ENCODE peak calls at places on chromosomes 6 and 20, in four cellular contexts. E is tibial artery, I is AG04450, O is GM23338. V is an unnamed sample.

GRCh38 chr6:167699141-167700036 is 127.3 kb upstream of the AFDN start:
- DNase-seq in E (peak), I (no peak), O (no peak), V (no peak)

GRCh38 chr6:38955876-38956275 is 92.7 kb upstream of the GLP1R start:
- DNase-seq in E (no peak), I (no peak), O (no peak), V (no peak)

GRCh38 chr6:140773276-140773675 is 1359.4 kb upstream of the GJE1 start:
- DNase-seq in E (no peak), I (no peak), O (no peak), V (no peak)

GRCh38 chr6:143187173-143187908 is 126.7 kb downstream of the AIG1 start:
- DNase-seq in E (no peak), I (peak), O (no peak), V (no peak)

GRCh38 chr6:16432075-16433032 is 194.0 kb downstream of the GMPR start:
- DNase-seq in E (peak), I (peak), O (no peak), V (no peak)

GRCh38 chr6:44457606-44458005 is 70.1 kb downstream of the CDC5L start:
- DNase-seq in E (no peak), I (no peak), O (no peak), V (no peak)

GRCh38 chr20:20498081-20498861 is 130.4 kb downstream of the INSM1 start:
- DNase-seq in E (no peak), I (no peak), O (no peak), V (no peak)

GRCh38 chr20:4081396-4081795 is 66.0 kb upstream of the RNF24 start:
- DNase-seq in E (no peak), I (no peak), O (no peak), V (no peak)

GRCh38 chr20:64022671-64023070 is 13.3 kb upstream of the C20orf204 start:
- DNase-seq in E (no peak), I (no peak), O (no peak), V (no peak)

GRCh38 chr20:11431613-11432012 is 486.1 kb upstream of the BTBD3 start:
- DNase-seq in E (no peak), I (no peak), O (no peak), V (no peak)

GRCh38 chr20:32227316-32227715 is 19.6 kb downstream of the POFUT1 start:
- DNase-seq in E (no peak), I (no peak), O (no peak), V (no peak)

GRCh38 chr20:1651268-1651667 is 6.3 kb downstream of the SIRPG start:
- DNase-seq in E (no peak), I (no peak), O (no peak), V (no peak)

GRCh38 chr20:53227523-53227922 is 255.4 kb downstream of the TSHZ2 start:
- DNase-seq in E (no peak), I (no peak), O (no peak), V (no peak)

GRCh38 chr6:139588076-139588639 is 213.7 kb upstream of the CITED2 start:
- DNase-seq in E (no peak), I (no peak), O (no peak), V (no peak)

GRCh38 chr6:39207421-39208232 is 21.6 kb downstream of the KCNK5 start:
- DNase-seq in E (no peak), I (no peak), O (no peak), V (no peak)

GRCh38 chr20:2217857-2218529 is 77.8 kb upstream of the TGM3 start:
- DNase-seq in E (peak), I (no peak), O (no peak), V (no peak)

GRCh38 chr6:121526282-121526681 is 90.8 kb downstream of the GJA1 start:
- DNase-seq in E (no peak), I (no peak), O (no peak), V (no peak)

GRCh38 chr6:10521104-10521808 is at the start of gene GCNT2:
- DNase-seq in E (no peak), I (no peak), O (peak), V (no peak)

GRCh38 chr20:62361799-62362589 is 5.1 kb downstream of the LAMA5 start:
- DNase-seq in E (no peak), I (no peak), O (peak), V (no peak)

GRCh38 chr6:33668914-33669313 is 42.6 kb downstream of the UQCC2 start:
- DNase-seq in E (no peak), I (no peak), O (no peak), V (no peak)

GRCh38 chr6:136284909-136285308 is 4.7 kb downstream of the BCLAF1 start:
- DNase-seq in E (no peak), I (peak), O (peak), V (no peak)

GRCh38 chr20:38764563-38765355 is 16.5 kb downstream of the ACTR5 start:
- DNase-seq in E (peak), I (peak), O (no peak), V (no peak)

GRCh38 chr6:96816182-96816888 is 20.9 kb downstream of the GPR63 start:
- DNase-seq in E (no peak), I (no peak), O (peak), V (no peak)

GRCh38 chr20:43843096-43843964 is 71.3 kb upstream of the TOX2 start:
- DNase-seq in E (no peak), I (peak), O (no peak), V (no peak)

GRCh38 chr6:72911463-72912153 is 289.7 kb downstream of the KCNQ5 start:
- DNase-seq in E (no peak), I (no peak), O (no peak), V (no peak)

GRCh38 chr6:35601331-35602132 is 87.2 kb downstream of the FKBP5 start:
- DNase-seq in E (peak), I (peak), O (peak), V (no peak)

GRCh38 chr20:60695223-60695622 is 556.8 kb upstream of the CDH4 start:
- DNase-seq in E (no peak), I (peak), O (no peak), V (no peak)

GRCh38 chr6:99940582-99940981 is 53.4 kb downstream of the MCHR2 start:
- DNase-seq in E (no peak), I (no peak), O (peak), V (no peak)
- TF ChIP-seq CTCF in E (no peak), I (no peak), O (peak), V (no peak)

DNA sequence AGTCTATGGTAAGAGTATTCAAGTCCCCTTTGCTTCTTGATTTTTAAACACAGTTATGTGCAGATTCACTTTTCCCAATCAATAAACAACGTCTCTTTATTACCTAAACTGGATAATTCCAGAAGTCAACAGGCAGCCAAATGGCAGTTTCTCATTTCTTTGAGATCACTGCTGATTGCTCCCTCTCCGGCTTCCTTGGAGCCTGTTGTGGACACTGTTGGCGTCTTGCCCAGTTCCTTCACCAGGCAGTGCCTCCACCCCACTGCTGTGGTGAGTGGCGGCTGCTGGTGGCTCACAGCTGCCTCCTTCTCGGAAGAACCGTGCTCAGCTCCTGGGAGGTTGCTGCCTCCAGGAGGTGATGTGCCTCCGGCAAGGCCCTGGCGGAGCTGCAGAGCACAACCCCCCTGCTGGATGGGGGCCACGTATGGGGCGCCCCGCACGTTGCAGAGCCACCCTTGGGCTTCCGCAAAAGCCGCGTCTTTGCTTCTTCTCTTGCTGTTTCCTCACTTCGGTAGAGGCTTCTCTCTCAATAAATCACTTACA is 105.1 kb upstream of the CNKSR3 start:
- DNase-seq in E (peak), I (peak), O (peak), V (peak)
- TF ChIP-seq CTCF in E (no peak), I (no peak), O (no peak), V (no peak)

DNA sequence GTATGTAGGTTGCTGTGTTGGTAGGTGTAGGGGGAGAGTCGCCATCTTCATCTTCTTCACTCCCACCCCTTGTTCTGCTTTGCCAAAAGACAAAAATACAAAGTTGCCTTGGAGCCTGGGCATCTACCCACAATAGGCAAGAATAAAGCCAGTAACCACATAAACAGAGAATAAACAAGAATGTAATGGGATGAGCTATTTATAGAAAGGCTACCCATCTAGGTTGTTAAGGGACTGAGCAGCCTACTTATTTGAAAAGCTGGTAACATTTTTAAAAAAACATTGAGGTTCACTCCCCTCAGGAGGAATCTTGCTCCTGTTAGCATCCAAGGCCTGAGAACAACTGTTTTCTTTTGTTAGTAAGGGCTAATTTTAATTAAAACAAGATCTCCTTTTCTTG is 301.4 kb upstream of the STXBP5 start:
- DNase-seq in E (no peak), I (no peak), O (no peak), V (no peak)
- TF ChIP-seq CTCF in E (no peak), I (no peak), O (no peak), V (no peak)

DNA sequence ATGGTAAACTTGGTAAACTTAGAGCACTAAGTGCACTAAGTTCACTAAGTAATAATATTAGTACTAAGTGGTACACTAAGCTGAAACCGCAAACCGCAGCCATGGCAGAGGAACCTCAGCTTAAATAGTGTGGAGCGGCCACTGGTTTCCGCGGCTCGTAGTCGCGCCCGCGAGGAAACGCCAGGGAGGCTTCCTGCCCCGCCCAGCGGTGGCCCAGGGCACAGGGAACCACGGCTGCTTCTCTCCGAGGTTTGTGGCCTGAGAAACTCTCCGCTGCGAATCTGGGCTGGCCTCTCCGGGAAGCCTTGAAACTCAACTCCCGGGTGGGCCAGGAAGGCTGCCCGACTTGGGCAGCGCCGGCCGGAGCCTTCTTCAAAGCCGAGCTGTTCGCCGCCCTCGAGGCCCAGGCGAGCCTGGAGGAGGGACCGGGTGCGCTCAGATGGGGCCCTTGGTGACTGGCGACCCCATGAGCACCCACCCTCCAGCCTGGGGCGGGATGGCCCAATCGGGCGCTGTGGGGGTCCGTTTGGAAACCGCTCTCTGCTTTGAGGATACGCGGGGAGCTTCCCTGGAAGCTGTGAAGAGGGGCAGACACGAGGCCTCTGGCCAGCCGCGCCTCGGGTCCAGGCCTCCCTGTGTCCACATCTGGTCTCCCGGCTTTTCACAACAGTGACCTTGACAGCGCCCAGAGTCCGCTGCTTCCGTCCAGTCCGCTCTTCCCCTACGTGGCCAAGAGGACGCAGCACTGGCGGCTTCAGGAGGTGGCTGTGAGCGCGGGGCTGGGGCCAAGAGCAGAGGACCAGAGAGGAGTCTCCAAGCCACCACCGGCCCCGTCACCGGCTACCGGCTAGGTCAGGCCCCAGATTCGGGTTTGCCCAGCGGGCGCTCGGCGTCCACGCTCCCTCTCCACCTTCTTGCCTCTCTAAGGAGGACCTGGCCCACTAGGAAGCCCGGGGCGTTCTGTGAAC is 25.4 kb upstream of the HLA-E start:
- DNase-seq in E (peak), I (no peak), O (peak), V (no peak)
- TF ChIP-seq CTCF in E (no peak), I (no peak), O (no peak), V (no peak)

GRCh38 chr20:16346956-16347355 is 226.3 kb downstream of the KIF16B start:
- DNase-seq in E (no peak), I (no peak), O (no peak), V (no peak)
- TF ChIP-seq CTCF in E (no peak), I (no peak), O (no peak), V (no peak)